ENCODE peak calls at places on chromosome 1, in nine cellular contexts. O is tibial artery; Y is neural progenitor cell; A is effector memory CD4-positive, alpha-beta T cell; V is CD8-positive, alpha-beta T cell; M is body of pancreas; Q is stomach; U is heart right ventricle; G is transverse colon. K is an unnamed sample. For H3K4me1 and H3K27me3, the result is how much of the 10 kb centered on the place peaks cover.

GRCh38 chr1:154726903-154727302 is 118.9 kb upstream of the ADAR start:
- DNase-seq in Q (no peak), A (no peak), G (no peak), M (no peak), O (no peak), Y (no peak), U (no peak), V (no peak), K (no peak)

GRCh38 chr1:32539584-32540571 is 651 bp downstream of the ZBTB8A start:
- DNase-seq in A (no peak), Q (peak), V (no peak), U (peak), Y (peak), O (peak), G (peak), M (peak), K (no peak)

GRCh38 chr1:214281902-214282695 is 1.1 kb downstream of the SMYD2 start:
- DNase-seq in O (peak), V (no peak), G (peak), A (no peak), M (peak), U (peak), Y (peak), Q (peak), K (no peak)

GRCh38 chr1:228369608-228370438 is 36.8 kb downstream of the TRIM11 start:
- DNase-seq in A (no peak), M (no peak), Y (no peak), V (no peak), O (no peak), U (peak), Q (no peak), G (no peak), K (no peak)

GRCh38 chr1:214422137-214422671 is 129.2 kb downstream of the PTPN14 start:
- DNase-seq in O (no peak), V (no peak), G (no peak), U (no peak), Y (no peak), M (no peak), Q (no peak), A (no peak), K (no peak)

GRCh38 chr1:213985181-213986019 is 2.4 kb upstream of the PROX1 start:
- DNase-seq in O (no peak), M (no peak), Y (peak), A (no peak), Q (no peak), G (no peak), V (no peak), U (no peak), K (no peak)

GRCh38 chr1:117859901-117860300 is 69.5 kb downstream of the GDAP2 start:
- DNase-seq in A (no peak), V (no peak), O (no peak), Q (no peak), G (no peak), M (no peak), U (no peak), Y (no peak), K (no peak)

GRCh38 chr1:87834941-87835340 is 506.3 kb downstream of the LMO4 start:
- DNase-seq in V (no peak), A (no peak), Q (no peak), O (no peak), Y (no peak), U (no peak), G (no peak), M (no peak), K (no peak)

GRCh38 chr1:26537951-26538352 is 8.4 kb downstream of the RPS6KA1 start:
- DNase-seq in U (no peak), G (peak), A (no peak), Y (peak), Q (no peak), O (no peak), M (peak), V (no peak), K (no peak)

GRCh38 chr1:214029796-214030195 is 42.0 kb downstream of the PROX1 start:
- DNase-seq in Y (peak), A (no peak), Q (no peak), U (no peak), V (no peak), G (no peak), M (no peak), O (no peak), K (no peak)

GRCh38 chr1:152048641-152048970 is 11.8 kb upstream of the S100A11 start:
- DNase-seq in Y (peak), A (no peak), M (no peak), U (no peak), V (no peak), O (no peak), Q (no peak), G (no peak), K (no peak)

GRCh38 chr1:3675436-3675835 is 23.1 kb downstream of the TP73 start:
- DNase-seq in U (no peak), O (no peak), V (no peak), G (no peak), M (no peak), A (no peak), Q (no peak), Y (no peak), K (no peak)
- H3K4me3 ChIP-seq in U (no peak), O (no peak), V (no peak), G (no peak), M (no peak), A (no peak), Q (no peak), Y (no peak), K (no peak)

GRCh38 chr1:64480999-64481772 is 11.3 kb downstream of the CACHD1 start:
- DNase-seq in G (no peak), A (no peak), O (no peak), U (no peak), Y (no peak), Q (no peak), V (no peak), M (no peak), K (no peak)
- H3K4me1 ChIP-seq in G (under half), A (under half), O (under half), U (under half), Y (under half), Q (under half), V (under half), M (half or more), K (under half)

GRCh38 chr1:156676820-156677615 is at the start of gene NES:
- DNase-seq in G (peak), M (peak), Y (peak), A (no peak), V (no peak), U (peak), O (peak), Q (no peak), K (no peak)
- H3K27me3 ChIP-seq in G (half or more), M (under half), Y (under half), A (half or more), V (under half), U (under half), O (under half), Q (half or more), K (under half)

GRCh38 chr1:114671939-114672275 is 2.1 kb upstream of the DENND2C start:
- DNase-seq in Q (no peak), V (no peak), G (no peak), A (no peak), U (no peak), O (no peak), Y (no peak), M (no peak), K (no peak)
- H3K4me3 ChIP-seq in Q (no peak), V (no peak), G (no peak), A (no peak), U (no peak), O (no peak), Y (no peak), M (no peak), K (no peak)

GRCh38 chr1:8213676-8214075 is 104.2 kb upstream of the SLC45A1 start:
- DNase-seq in V (no peak), O (no peak), A (no peak), M (no peak), U (no peak), Y (no peak), Q (no peak), G (no peak), K (no peak)

GRCh38 chr1:8217011-8217711 is 100.8 kb upstream of the SLC45A1 start:
- DNase-seq in Y (peak), V (peak), Q (peak), M (peak), A (no peak), U (peak), O (no peak), G (peak), K (no peak)

GRCh38 chr1:8217809-8218208 is 100.1 kb upstream of the SLC45A1 start:
- DNase-seq in G (no peak), U (no peak), V (no peak), Q (no peak), Y (no peak), A (no peak), M (no peak), O (no peak), K (no peak)

GRCh38 chr1:8214501-8215173 is 103.3 kb upstream of the SLC45A1 start:
- DNase-seq in A (no peak), O (no peak), G (no peak), M (no peak), Q (no peak), U (no peak), V (no peak), Y (no peak), K (no peak)

DNA sequence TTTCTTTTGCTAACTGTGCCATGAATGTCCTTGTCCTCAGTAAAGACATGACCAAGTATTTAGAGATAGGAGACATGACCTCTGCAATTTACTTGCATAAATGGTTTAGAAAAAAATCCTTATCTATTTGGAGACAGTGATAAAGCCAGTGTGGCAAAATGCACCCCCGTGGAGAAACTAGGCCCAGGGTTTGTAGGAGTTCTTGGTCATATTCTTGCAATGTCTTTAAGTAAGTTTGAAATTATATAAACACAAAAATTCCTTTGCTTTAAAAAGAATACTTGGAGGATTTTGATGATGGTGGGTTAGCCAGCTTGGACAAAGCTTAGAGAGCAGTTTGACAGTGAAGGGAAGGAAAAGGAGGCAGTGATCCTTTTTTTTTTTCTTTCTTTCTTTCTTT is 101.9 kb upstream of the SLC45A1 start:
- DNase-seq in A (no peak), Y (no peak), U (no peak), G (no peak), V (no peak), M (no peak), Q (no peak), O (no peak), K (no peak)
- H3K4me1 ChIP-seq in A (under half), Y (under half), U (half or more), G (under half), V (under half), M (under half), Q (under half), O (under half), K (under half)

DNA sequence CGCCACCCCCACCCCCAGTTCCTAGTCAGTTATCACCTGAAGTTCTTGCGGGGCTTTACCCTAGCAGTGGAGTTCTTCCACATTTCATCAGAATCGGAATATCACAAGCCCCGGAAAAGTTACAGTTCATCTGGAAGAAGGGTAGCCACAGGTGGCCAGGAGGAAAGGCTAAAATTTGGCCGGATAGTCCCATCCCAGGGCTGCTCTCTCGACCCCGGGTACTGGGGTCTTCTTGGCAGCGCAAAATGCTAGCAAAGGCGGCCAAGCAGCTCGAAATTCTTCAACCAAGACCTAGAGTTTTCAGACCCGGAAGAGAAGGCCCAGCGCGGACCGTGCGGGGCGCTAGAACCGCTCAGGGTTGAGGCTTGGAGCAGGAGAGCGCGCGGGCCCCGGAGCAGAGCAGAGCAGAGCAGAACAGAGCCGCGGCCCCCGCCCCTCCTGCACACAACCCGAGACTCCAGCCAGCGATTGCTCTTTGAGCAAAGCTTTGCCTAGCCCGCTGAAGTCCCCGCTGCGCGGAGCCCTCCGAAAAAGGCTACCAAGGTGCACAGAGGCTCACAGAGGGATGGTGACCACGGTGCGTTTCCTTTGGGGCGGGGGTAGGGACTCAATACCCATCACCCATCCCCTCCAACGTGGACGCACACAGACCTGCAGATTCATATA is 8.1 kb downstream of the HLX start:
- DNase-seq in Y (peak), O (no peak), G (no peak), Q (no peak), M (no peak), V (no peak), U (no peak), A (no peak), K (no peak)
- H3K27me3 ChIP-seq in Y (half or more), O (under half), G (half or more), Q (half or more), M (under half), V (under half), U (under half), A (under half), K (under half)

GRCh38 chr1:223445402-223445801 is 52.2 kb downstream of the CCDC185 start:
- DNase-seq in Y (no peak), V (no peak), Q (no peak), U (no peak), O (no peak), A (no peak), M (no peak), G (no peak), K (no peak)
- H3K4me3 ChIP-seq in Y (no peak), V (no peak), Q (no peak), U (no peak), O (no peak), A (no peak), M (no peak), G (no peak), K (no peak)